ENCODE peak calls at places on chromosomes 3 and 15, in four cellular contexts. K is breast epithelium, A is DND-41, L is ovary. P is an unnamed sample.

GRCh38 chr3:171458056-171458856 is 1.9 kb downstream of the TNIK start:
- DNase-seq in K (no peak), L (no peak), A (peak), P (no peak)

GRCh38 chr3:153215971-153216370 is 53.9 kb downstream of the RAP2B start:
- DNase-seq in K (no peak), A (no peak), L (no peak), P (no peak)

GRCh38 chr3:26962419-26963355 is 340.1 kb downstream of the LRRC3B start:
- DNase-seq in K (no peak), A (no peak), L (no peak), P (no peak)

GRCh38 chr15:74320358-74321247 is 46.8 kb downstream of the CYP11A1 start:
- DNase-seq in K (peak), A (peak), L (peak), P (no peak)

GRCh38 chr15:49492834-49493233 is 69.8 kb downstream of the FGF7 start:
- DNase-seq in K (no peak), L (no peak), A (no peak), P (no peak)

GRCh38 chr3:115469649-115470048 is 153.7 kb upstream of the GAP43 start:
- DNase-seq in L (no peak), K (no peak), A (no peak), P (no peak)

GRCh38 chr3:120182613-120183524 is 88.6 kb upstream of the GSK3B start:
- DNase-seq in L (no peak), A (peak), K (no peak), P (no peak)

GRCh38 chr3:33139996-33140395 is 26.2 kb downstream of the CRTAP start:
- DNase-seq in K (no peak), L (no peak), A (no peak), P (no peak)

GRCh38 chr15:70633394-70633793 is 130.0 kb downstream of the UACA start:
- DNase-seq in K (no peak), A (no peak), L (no peak), P (no peak)

GRCh38 chr3:106678657-106679390 is 698.4 kb upstream of the CCDC54 start:
- DNase-seq in K (no peak), A (no peak), L (no peak), P (no peak)

GRCh38 chr3:141375381-141376301 is 7.3 kb downstream of the ZBTB38 start:
- DNase-seq in L (no peak), K (no peak), A (no peak), P (no peak)

GRCh38 chr3:49668861-49669260 is 5.3 kb upstream of the APEH start:
- DNase-seq in A (no peak), K (no peak), L (no peak), P (no peak)

GRCh38 chr3:13039286-13039896 is 33.8 kb downstream of the IQSEC1 start:
- DNase-seq in A (peak), L (no peak), K (no peak), P (no peak)

GRCh38 chr3:44995142-44995770 is 19.2 kb downstream of the EXOSC7 start:
- DNase-seq in K (no peak), L (no peak), A (no peak), P (no peak)

GRCh38 chr15:31325432-31325975 is 1.1 kb upstream of the KLF13 start:
- DNase-seq in A (peak), L (peak), K (peak), P (peak)

GRCh38 chr3:34955684-34956083 is 683.6 kb upstream of the ARPP21 start:
- DNase-seq in A (peak), L (no peak), K (no peak), P (no peak)

GRCh38 chr3:188473591-188474288 is 319.8 kb downstream of the LPP start:
- DNase-seq in L (no peak), A (no peak), K (no peak), P (no peak)

GRCh38 chr3:106058485-106058884 is 189.7 kb upstream of the CBLB start:
- DNase-seq in L (no peak), A (no peak), K (no peak), P (no peak)

GRCh38 chr3:50961361-50961760 is 286.6 kb downstream of the DOCK3 start:
- DNase-seq in L (no peak), K (no peak), A (no peak), P (no peak)

GRCh38 chr3:66598168-66598567 is 97.3 kb upstream of the LRIG1 start:
- DNase-seq in L (no peak), A (no peak), K (no peak), P (no peak)

GRCh38 chr3:57434041-57434440 is 110.1 kb downstream of the DNAH12 start:
- DNase-seq in A (no peak), K (no peak), L (no peak), P (no peak)

GRCh38 chr15:56883088-56883487 is 35.4 kb upstream of the TCF12 start:
- DNase-seq in L (no peak), A (no peak), K (no peak), P (no peak)

GRCh38 chr3:55481067-55481917 is 5.8 kb downstream of the WNT5A start:
- DNase-seq in L (peak), A (no peak), K (no peak), P (no peak)

GRCh38 chr3:61946925-61947324 is 385.6 kb downstream of the PTPRG start:
- DNase-seq in L (no peak), A (no peak), K (no peak), P (no peak)

DNA sequence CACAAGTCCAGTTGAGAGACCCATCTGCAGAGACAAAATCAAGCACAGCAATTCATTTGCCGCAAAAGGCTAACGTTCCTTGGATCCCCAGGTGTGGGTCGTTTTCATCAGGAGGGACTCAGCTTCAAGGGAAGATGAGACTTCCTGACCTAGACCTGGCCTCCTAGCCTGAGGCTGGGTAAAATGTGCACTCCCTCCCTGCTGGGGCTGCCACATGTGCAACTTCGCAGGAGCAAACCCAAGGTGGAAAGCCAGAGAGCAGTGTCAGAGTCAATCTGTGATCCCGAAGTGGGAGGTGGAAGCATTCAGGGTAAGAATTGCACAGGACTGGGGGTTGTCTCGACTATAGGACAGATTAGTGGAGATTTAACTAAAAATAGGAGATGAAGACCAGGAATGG is 164.7 kb upstream of the UMPS start:
- DNase-seq in A (no peak), K (no peak), L (no peak), P (no peak)
- TF ChIP-seq CTCF in A (no peak), K (no peak), L (no peak), P (no peak)

DNA sequence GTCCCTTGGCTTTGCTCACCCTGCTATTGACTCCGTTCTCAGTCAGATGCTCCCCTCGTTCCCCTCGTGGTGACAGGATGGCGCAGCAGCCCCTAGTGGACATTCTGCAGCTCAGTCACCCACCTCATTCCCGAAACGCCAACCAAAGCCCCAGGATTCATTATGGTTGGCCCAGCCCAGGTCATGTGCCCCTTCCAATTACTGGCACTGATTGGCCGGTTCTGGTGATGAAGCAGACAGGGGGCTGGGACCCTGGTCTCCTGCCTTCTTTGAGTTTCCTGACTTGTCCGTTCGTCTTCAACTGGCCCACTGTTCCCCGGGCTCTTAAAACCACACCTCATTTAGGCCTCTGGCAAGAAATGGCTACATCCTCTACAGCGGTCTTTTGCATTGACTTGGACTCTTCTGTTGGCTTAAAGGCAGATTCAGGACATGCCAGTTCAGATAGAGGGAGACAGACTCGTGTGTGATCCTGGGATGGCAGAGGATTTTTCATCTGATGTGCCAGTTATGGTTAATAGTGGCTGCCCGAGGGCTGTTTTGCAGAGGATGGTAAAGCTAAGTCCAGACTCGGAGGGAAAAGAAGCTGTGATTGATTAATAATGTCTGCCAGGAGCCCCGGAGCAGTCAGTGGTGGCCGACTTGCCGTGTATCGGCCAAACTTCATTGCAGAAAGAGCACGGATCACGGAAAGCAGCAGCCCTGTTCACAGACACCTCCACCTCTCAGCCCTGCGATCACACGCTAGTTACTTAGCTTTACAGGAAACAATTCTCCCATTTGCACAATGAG is 37.8 kb downstream of the LSM3 start:
- DNase-seq in L (no peak), K (peak), A (peak), P (no peak)
- H3K27ac ChIP-seq in L (no peak), K (no peak), A (no peak), P (peak)

DNA sequence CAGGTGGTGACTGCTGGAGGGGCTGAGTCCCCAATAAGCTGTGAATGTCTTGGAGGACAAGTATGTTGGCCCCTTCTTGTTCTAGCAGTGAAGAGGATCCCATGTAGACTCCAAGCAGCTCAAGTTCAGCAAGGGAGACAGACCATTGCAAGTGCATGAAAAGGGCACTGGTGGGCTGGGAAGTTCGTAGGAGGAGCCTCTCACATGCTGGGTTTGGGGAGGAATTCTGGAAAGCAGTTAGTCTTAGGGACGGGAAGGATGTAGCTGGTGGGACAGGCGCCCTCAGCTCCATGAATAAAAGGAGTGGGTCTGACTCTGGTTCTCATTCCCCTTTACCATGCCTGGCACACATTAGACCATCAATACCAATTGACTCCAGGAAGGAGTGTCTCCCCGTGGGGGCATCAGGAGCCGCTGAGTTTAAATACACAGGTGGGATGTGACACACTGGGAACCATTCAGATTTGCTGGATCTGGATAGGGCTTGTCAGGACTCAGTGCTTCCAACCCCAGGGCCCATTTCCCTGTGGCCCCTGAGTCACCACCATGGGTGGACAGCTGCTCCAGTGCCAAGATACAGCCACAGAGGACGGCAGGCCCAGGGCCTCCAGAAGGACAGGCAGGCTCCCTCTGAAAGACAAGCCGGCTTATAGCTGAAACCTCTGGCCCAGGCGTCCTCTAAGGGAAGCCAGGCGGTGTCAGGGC is 554 bp upstream of the XYLB start:
- DNase-seq in K (no peak), L (no peak), A (no peak), P (peak)
- H3K4me3 ChIP-seq in K (peak), L (peak), A (peak), P (peak)

GRCh38 chr15:83747050-83747717 is 93.3 kb downstream of the ADAMTSL3 start:
- DNase-seq in A (no peak), K (no peak), L (peak), P (no peak)
- TF ChIP-seq CTCF in A (peak), K (peak), L (no peak), P (no peak)

DNA sequence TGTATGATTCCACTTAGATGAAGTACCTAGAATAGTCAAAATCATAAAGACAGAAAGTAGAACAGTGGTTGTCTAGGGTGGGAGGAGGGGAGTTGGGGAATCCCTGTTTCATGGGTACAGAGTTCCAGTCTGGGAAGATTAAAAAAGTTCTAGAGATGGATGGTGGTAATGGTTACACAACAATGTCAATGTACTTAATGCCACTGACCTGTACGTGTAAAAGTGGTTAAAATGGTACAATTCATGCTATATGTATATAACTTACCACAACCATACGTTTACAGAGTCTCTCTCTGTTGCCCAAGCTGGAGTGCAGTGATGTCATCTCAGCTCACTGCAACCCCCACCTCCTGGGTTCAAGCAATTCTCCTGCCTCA is 6.5 kb downstream of the SFMBT1 start:
- DNase-seq in A (no peak), K (no peak), L (no peak), P (no peak)
- H3K27ac ChIP-seq in A (no peak), K (no peak), L (no peak), P (no peak)

DNA sequence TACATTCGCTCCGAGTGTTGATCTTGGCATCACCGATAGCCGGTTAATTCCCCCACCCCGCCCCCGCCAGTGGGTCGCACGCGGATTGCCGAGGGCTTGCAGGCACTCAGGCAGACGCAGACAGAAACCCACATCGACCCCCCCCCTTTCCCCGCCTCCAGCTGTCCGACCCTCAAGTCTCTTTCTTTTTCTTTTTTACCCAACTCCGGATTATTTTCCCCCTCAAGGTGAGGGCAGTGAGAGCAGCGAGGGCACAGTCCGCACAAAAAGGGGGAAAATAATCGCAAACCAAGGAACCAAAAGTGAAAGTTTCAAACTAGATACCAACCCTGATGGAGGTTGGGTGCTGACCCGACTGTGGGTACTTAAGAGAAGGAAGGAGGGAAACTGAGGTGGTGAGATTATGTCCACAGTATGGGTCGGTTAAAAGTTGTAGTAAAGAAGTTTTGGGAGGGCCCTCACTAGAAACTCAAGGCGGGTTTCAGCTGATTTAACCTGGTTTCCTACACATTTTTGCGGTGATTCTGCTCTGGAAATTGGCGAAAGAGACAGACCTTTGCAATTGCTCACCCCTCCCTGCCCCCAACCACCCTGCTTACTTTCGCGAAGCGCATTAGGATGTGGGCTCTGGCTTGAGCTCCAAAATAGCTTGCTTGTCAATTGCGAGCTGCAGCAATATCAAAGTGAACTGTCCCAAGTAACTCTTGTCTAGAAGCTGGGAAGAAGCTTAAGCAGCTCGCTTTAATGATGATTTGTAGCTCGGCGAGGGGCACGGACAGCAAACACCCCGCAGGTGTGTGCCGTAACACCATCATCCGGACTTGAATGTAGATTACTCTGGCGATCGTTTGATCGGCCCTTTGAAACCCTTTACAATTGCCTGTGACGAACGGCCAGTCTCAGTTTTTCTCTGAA is 15.7 kb downstream of the SOX2 start:
- DNase-seq in A (no peak), L (no peak), K (no peak), P (no peak)
- H3K4me3 ChIP-seq in A (no peak), L (peak), K (peak), P (peak)

GRCh38 chr15:25695875-25696760 is 167.0 kb downstream of the ATP10A start:
- DNase-seq in K (no peak), A (no peak), L (no peak), P (no peak)

GRCh38 chr15:25694823-25695312 is 168.3 kb downstream of the ATP10A start:
- DNase-seq in L (no peak), K (no peak), A (no peak), P (no peak)

GRCh38 chr15:25694238-25694584 is 168.9 kb downstream of the ATP10A start:
- DNase-seq in L (no peak), K (no peak), A (no peak), P (no peak)

GRCh38 chr15:25691544-25692430 is 171.3 kb downstream of the ATP10A start:
- DNase-seq in A (no peak), L (no peak), K (no peak), P (no peak)

DNA sequence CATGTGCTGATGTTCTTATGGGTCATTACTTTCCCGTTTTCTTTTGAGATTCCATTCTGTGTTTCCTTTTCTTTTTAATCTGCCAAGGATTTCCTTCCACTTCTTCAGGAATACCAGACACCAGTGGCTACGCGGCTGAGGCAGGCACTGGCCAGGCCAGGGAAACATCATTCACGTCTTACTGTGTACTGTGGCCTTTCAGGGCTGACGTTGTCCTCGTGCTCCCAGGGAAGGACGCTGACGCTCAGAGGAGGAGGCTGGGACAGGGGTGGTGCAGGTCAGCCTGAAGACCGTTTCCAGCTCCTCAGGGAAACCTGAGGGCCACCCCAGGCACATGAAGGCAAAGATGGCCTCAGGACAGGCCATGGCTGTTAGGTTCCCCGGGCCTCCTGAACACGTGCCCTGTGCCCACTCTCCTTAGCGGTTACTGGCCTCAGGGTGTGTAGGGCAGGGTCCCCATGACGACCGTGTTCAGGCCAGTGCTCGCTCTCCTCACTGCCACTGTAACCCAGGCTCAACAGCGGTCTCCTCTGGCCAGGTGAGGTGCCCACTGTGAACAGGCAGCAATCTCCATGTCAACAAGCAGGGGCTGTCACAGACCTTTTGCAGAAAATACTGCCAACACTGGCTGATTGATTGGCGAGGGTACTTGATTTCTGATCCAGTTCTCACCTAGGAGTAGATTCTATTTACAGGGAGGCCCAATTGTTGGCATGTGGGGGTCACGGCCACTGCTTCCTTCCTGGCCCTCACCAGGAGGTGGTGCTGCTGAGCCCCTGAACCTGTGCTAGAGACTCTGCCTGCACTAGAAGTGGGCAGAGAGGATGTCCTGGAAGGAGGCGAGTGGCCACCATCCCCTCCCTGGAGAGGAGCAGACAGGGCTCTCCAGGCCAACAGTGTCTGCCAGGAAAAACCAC is 169.5 kb downstream of the ATP10A start:
- DNase-seq in K (no peak), L (no peak), A (peak), P (no peak)
- TF ChIP-seq CTCF in K (peak), L (no peak), A (peak), P (peak)

P was measured in coronary artery.